ENCODE peak calls at places on chromosomes 2 and 18, in four cellular contexts. P, V, E and S are unnamed samples.

GRCh38 chr2:220181158-220181557 is 553.7 kb downstream of the SLC4A3 start:
- DNase-seq in P (no peak), V (no peak), E (no peak), S (no peak)

GRCh38 chr2:40488101-40488598 is 36.3 kb upstream of the SLC8A1 start:
- DNase-seq in P (no peak), V (peak; percentile 11), E (no peak), S (no peak)

GRCh38 chr18:35040988-35041751 is at the start of gene MAPRE2:
- DNase-seq in P (peak; percentile 98), V (peak; percentile 99), E (peak; percentile 95), S (peak; percentile 99)

GRCh38 chr2:240255811-240256703 is 115.6 kb upstream of the OTOS start:
- DNase-seq in P (peak; percentile 58), V (peak; percentile 83), E (no peak), S (no peak)

GRCh38 chr2:26759845-26760244 is 4.2 kb upstream of the SLC35F6 start:
- DNase-seq in P (no peak), V (no peak), E (no peak), S (no peak)

GRCh38 chr2:240462073-240462703 is 26.7 kb downstream of the GPC1 start:
- DNase-seq in P (peak; percentile 1), V (no peak), E (no peak), S (peak; percentile 72)

GRCh38 chr2:18883626-18884456 is 294.5 kb upstream of the NT5C1B start:
- DNase-seq in P (no peak), V (no peak), E (no peak), S (no peak)

GRCh38 chr18:76432274-76432755 is 62.7 kb downstream of the ZNF516 start:
- DNase-seq in P (no peak), V (no peak), E (no peak), S (no peak)

GRCh38 chr2:168192839-168193616 is 54.4 kb downstream of the STK39 start:
- DNase-seq in P (no peak), V (no peak), E (no peak), S (no peak)

GRCh38 chr2:59000796-59001195 is 759.7 kb upstream of the FANCL start:
- DNase-seq in P (no peak), V (no peak), E (no peak), S (no peak)

GRCh38 chr2:220556658-220557057 is 929.2 kb downstream of the SLC4A3 start:
- DNase-seq in P (no peak), V (no peak), E (no peak), S (no peak)

GRCh38 chr18:11741505-11742145 is 52.6 kb downstream of the GNAL start:
- DNase-seq in P (no peak), V (no peak), E (no peak), S (no peak)

GRCh38 chr2:202847693-202848524 is 23.7 kb downstream of the ICA1L start:
- DNase-seq in P (no peak), V (no peak), E (no peak), S (no peak)

GRCh38 chr18:45978084-45978483 is 11.0 kb upstream of the EPG5 start:
- DNase-seq in P (peak; percentile 77), V (peak; percentile 40), E (no peak), S (no peak)

GRCh38 chr18:32424696-32425095 is 46.0 kb downstream of the GAREM1 start:
- DNase-seq in P (no peak), V (no peak), E (no peak), S (no peak)

GRCh38 chr18:62325806-62326645 is 916 bp downstream of the TNFRSF11A start:
- DNase-seq in P (no peak), V (no peak), E (no peak), S (no peak)

GRCh38 chr2:13858626-13859025 is 773.9 kb upstream of the LRATD1 start:
- DNase-seq in P (no peak), V (no peak), E (no peak), S (no peak)

GRCh38 chr2:44948565-44949328 is 7.2 kb downstream of the SIX3 start:
- DNase-seq in P (no peak), V (no peak), E (no peak), S (no peak)

GRCh38 chr2:119250891-119251290 is 27.3 kb downstream of the STEAP3 start:
- DNase-seq in P (no peak), V (no peak), E (no peak), S (no peak)

GRCh38 chr2:10159086-10159485 is 36.5 kb downstream of the RRM2 start:
- DNase-seq in P (no peak), V (no peak), E (no peak), S (no peak)

GRCh38 chr2:10161206-10161931 is 38.8 kb downstream of the RRM2 start:
- DNase-seq in P (no peak), V (peak; percentile 38), E (no peak), S (no peak)

GRCh38 chr2:10158681-10159080 is 36.1 kb downstream of the RRM2 start:
- DNase-seq in P (no peak), V (no peak), E (no peak), S (no peak)

GRCh38 chr2:10160226-10160955 is 37.9 kb downstream of the RRM2 start:
- DNase-seq in P (no peak), V (no peak), E (no peak), S (no peak)

GRCh38 chr2:10159486-10160160 is 37.1 kb downstream of the RRM2 start:
- DNase-seq in P (no peak), V (no peak), E (no peak), S (no peak)
- H3K27ac ChIP-seq in P (no peak overlapping the region), V (no peak overlapping the region), E (no peak overlapping the region), S (no peak overlapping the region)

DNA sequence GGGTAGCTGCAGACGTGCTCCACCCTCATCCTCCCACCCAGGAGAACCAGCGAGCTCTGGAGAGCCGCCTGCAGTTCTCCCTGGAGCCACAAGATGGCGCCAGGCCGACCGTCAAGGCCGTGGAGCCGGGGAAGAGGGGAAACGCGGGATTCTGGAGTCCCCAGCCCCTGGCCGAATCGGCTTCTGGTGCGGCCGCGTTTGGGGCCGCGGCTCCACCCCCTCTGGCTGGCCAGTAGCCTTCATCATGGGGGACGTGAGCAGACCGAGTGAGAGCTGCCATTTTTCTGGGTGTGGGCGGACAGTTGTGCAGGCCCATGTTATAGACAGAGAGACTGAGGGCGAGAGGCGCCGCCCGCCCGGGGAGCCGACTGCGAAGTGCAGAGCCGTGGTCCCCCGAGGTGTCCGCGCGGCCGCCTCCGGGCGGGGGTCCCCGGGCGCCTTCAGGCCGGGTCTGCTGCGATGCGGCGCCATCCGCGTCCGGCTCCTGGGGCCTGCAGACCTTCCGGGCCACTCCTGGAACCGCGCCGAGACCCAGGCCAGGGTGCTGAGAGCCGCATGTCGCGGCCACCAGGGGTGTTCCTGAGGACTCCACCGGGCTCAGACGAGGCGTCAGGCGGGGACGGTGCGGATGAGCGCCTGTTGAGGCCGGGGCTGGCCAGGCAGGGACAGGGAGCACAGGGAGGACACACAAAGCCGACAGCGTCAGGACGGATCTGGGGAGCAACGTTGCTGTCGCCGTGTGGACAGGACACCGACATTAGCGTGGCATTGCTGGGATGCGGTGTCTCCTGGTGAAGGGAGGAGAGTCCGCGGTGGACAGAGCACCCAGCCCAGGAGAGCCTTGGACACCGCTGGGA is 418.2 kb upstream of the HS6ST1 start:
- DNase-seq in P (peak; percentile 73), V (peak; percentile 85), E (peak; percentile 32), S (no peak)
- H3K4me3 ChIP-seq in P (no peak overlapping the region), V (no peak overlapping the region), E (peak overlapping the region; percentile 45), S (peak overlapping the region; percentile 63)

GRCh38 chr2:184119920-184120820 is 478.2 kb upstream of the ZNF804A start:
- DNase-seq in P (no peak), V (no peak), E (no peak), S (no peak)

GRCh38 chr2:184113691-184114403 is 484.5 kb upstream of the ZNF804A start:
- DNase-seq in P (no peak), V (no peak), E (no peak), S (no peak)

DNA sequence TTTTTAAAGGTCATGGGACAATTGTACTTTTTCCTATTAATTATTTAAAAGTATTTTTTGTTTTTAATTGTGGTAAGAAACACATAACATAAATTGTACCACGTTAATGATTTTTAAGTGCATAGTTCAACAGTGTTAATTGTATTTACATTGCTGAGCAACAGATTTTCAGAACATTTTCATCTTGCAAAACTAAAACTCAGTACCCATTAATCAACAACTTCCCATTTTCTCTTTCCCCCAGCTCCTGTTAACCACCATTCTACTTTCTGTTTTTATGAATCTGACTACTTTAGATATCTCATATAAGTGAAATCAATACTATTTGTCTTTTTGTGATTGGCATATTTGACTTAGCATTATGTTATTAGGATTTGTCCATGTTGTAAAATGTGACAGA is 483.9 kb upstream of the ZNF804A start:
- DNase-seq in P (no peak), V (no peak), E (no peak), S (no peak)
- TF ChIP-seq CTCF in P (no peak), V (no peak), E (no peak), S (no peak)

GRCh38 chr2:187529248-187529976 is 24.8 kb downstream of the TFPI start:
- DNase-seq in P (no peak), V (no peak), E (no peak), S (no peak)
- H3K27ac ChIP-seq in P (no peak overlapping the region), V (no peak overlapping the region), E (no peak overlapping the region), S (no peak overlapping the region)

GRCh38 chr2:97095661-97096060 is 979 bp upstream of the FAHD2B start:
- DNase-seq in P (no peak), V (no peak), E (no peak), S (no peak)
- H3K4me3 ChIP-seq in P (no peak overlapping the region), V (no peak overlapping the region), E (no peak overlapping the region), S (peak overlapping the region; percentile 68)

GRCh38 chr18:3281456-3282400 is 19.8 kb downstream of the MYL12B start:
- DNase-seq in P (no peak), V (peak; percentile 87), E (no peak), S (no peak)
- TF ChIP-seq CTCF in P (peak; percentile 44), V (peak; percentile 78), E (peak; percentile 51), S (peak; percentile 45)